ENCODE peak calls at places on chromosomes 7 and 10, in seven cellular contexts. R, L, Y, N, V, M and K are unnamed samples.

GRCh38 chr10:62424026-62424425 is 49.9 kb downstream of the ZNF365 start:
- DNase-seq in R (no peak), Y (no peak), M (no peak), L (no peak), V (no peak), N (no peak), K (no peak)

GRCh38 chr10:132957981-132958885 is 15.9 kb upstream of the CFAP46 start:
- DNase-seq in R (no peak), M (no peak), L (no peak), Y (no peak), V (no peak), N (no peak), K (no peak)

GRCh38 chr7:156148995-156149394 is 336.7 kb upstream of the SHH start:
- DNase-seq in R (no peak), N (no peak), V (no peak), L (no peak), M (no peak), Y (no peak), K (no peak)

GRCh38 chr7:101159696-101160674 is 5.4 kb downstream of the VGF start:
- DNase-seq in V (no peak), L (peak; percentile 28), N (no peak), R (no peak), Y (no peak), M (no peak), K (no peak)

GRCh38 chr7:36742911-36743775 is 18.8 kb upstream of the AOAH start:
- DNase-seq in Y (no peak), N (no peak), M (no peak), V (no peak), R (no peak), L (no peak), K (no peak)

GRCh38 chr7:34821965-34822558 is 164.0 kb downstream of the NPSR1 start:
- DNase-seq in L (no peak), V (no peak), M (no peak), Y (no peak), R (no peak), N (no peak), K (no peak)

GRCh38 chr7:34672430-34672829 is 14.4 kb downstream of the NPSR1 start:
- DNase-seq in N (no peak), R (no peak), V (peak; percentile 67), L (peak; percentile 1), M (no peak), Y (no peak), K (no peak)

GRCh38 chr7:95245828-95246227 is 78.5 kb downstream of the PON1 start:
- DNase-seq in L (no peak), N (no peak), Y (no peak), M (no peak), V (no peak), R (no peak), K (no peak)

GRCh38 chr7:82605247-82605864 is 161.8 kb upstream of the CACNA2D1 start:
- DNase-seq in V (no peak), Y (no peak), R (peak; percentile 25), N (no peak), L (peak; percentile 72), M (peak; percentile 38), K (peak; percentile 40)

GRCh38 chr7:42250411-42250810 is 13.4 kb upstream of the GLI3 start:
- DNase-seq in N (no peak), M (no peak), R (no peak), Y (no peak), V (no peak), L (no peak), K (no peak)

GRCh38 chr10:15168296-15168780 is at the start of gene NMT2:
- DNase-seq in M (peak; percentile 70), N (no peak), V (peak; percentile 55), R (no peak), L (no peak), Y (no peak), K (no peak)

GRCh38 chr7:30863694-30864011 is 48.0 kb upstream of the AQP1 start:
- DNase-seq in N (no peak), M (no peak), Y (no peak), V (peak; percentile 24), L (peak; percentile 60), R (no peak), K (no peak)

GRCh38 chr7:46387646-46388045 is 466.6 kb upstream of the IGFBP3 start:
- DNase-seq in R (no peak), L (peak; percentile 54), N (no peak), V (peak; percentile 65), Y (no peak), M (no peak), K (peak; percentile 45)

GRCh38 chr10:30463944-30464451 is 30.0 kb downstream of the MAP3K8 start:
- DNase-seq in Y (no peak), N (no peak), V (peak; percentile 12), R (no peak), L (peak; percentile 42), M (no peak), K (peak; percentile 16)

GRCh38 chr7:2171855-2172254 is 60.9 kb downstream of the MAD1L1 start:
- DNase-seq in N (no peak), V (no peak), M (no peak), R (no peak), Y (no peak), L (no peak), K (no peak)

GRCh38 chr7:51295435-51296269 is 21.0 kb downstream of the COBL start:
- DNase-seq in R (no peak), N (no peak), L (no peak), Y (no peak), V (no peak), M (no peak), K (no peak)

GRCh38 chr10:103800789-103801540 is 54.4 kb downstream of the SH3PXD2A start:
- DNase-seq in N (no peak), M (no peak), Y (no peak), L (no peak), R (no peak), V (no peak), K (no peak)

GRCh38 chr10:4183761-4184261 is 398.8 kb upstream of the KLF6 start:
- DNase-seq in Y (no peak), N (no peak), L (peak; percentile 41), R (no peak), V (peak; percentile 19), M (no peak), K (peak; percentile 3)

GRCh38 chr7:154911411-154911810 is 91.5 kb downstream of the PAXIP1 start:
- DNase-seq in Y (no peak), V (no peak), R (no peak), N (no peak), L (no peak), M (no peak), K (no peak)

GRCh38 chr10:51057925-51058324 is 16.4 kb upstream of the PRKG1 start:
- DNase-seq in L (no peak), Y (no peak), N (no peak), M (no peak), R (no peak), V (no peak), K (no peak)

GRCh38 chr10:133117688-133118071 is 30.0 kb downstream of the ADGRA1 start:
- DNase-seq in Y (no peak), V (no peak), R (peak; percentile 38), M (no peak), L (no peak), N (no peak), K (no peak)

GRCh38 chr7:142808802-142809583 is 38.2 kb downstream of the PRSS2 start:
- DNase-seq in N (no peak), V (peak; percentile 79), M (no peak), L (no peak), R (no peak), Y (peak; percentile 77), K (peak; percentile 90)

GRCh38 chr10:89283988-89284475 is 17.8 kb upstream of the IFIT2 start:
- DNase-seq in N (no peak), V (peak; percentile 70), R (no peak), Y (no peak), L (peak; percentile 91), M (peak; percentile 48), K (no peak)

GRCh38 chr10:70780772-70781171 is 4.4 kb downstream of the TBATA start:
- DNase-seq in R (no peak), Y (no peak), M (no peak), L (no peak), N (no peak), V (no peak), K (no peak)

GRCh38 chr7:103504505-103505135 is 58.6 kb upstream of the SLC26A5 start:
- DNase-seq in M (no peak), L (no peak), V (no peak), Y (no peak), N (no peak), R (no peak), K (no peak)

GRCh38 chr7:146375155-146375554 is 258.6 kb downstream of the CNTNAP2 start:
- DNase-seq in L (no peak), N (no peak), Y (no peak), R (no peak), V (no peak), M (no peak), K (peak; percentile 26)

GRCh38 chr10:43205681-43206390 is 61.0 kb downstream of the RASGEF1A start:
- DNase-seq in N (no peak), V (no peak), R (peak; percentile 13), Y (no peak), M (no peak), L (no peak), K (no peak)

GRCh38 chr10:131902211-131902610 is 1.4 kb downstream of the PPP2R2D start:
- DNase-seq in N (no peak), M (no peak), V (no peak), L (no peak), R (no peak), Y (no peak), K (no peak)

GRCh38 chr7:27814054-27814453 is 74.1 kb downstream of the TAX1BP1 start:
- DNase-seq in L (peak; percentile 56), V (peak; percentile 38), R (no peak), M (no peak), N (no peak), Y (no peak), K (no peak)